ENCODE peak calls at places on chromosomes 1 and 21, in four cellular contexts. One of them, this sample, is unnamed.

GRCh38 chr1:221743416-221744208 is 1.7 kb upstream of the DUSP10 start:
- DNase-seq in pancreas: no peak
- DNase-seq in GM23248: no peak
- DNase-seq in SJSA1: no peak
- DNase-seq in this sample: no peak

GRCh38 chr1:210747112-210747511 is 386.8 kb downstream of the KCNH1 start:
- DNase-seq in pancreas: no peak
- DNase-seq in GM23248: no peak
- DNase-seq in SJSA1: no peak
- DNase-seq in this sample: no peak

GRCh38 chr1:145999321-146000024 is 3.1 kb upstream of the TXNIP start:
- DNase-seq in pancreas: peak; percentile 61
- DNase-seq in GM23248: no peak
- DNase-seq in SJSA1: no peak
- DNase-seq in this sample: no peak

GRCh38 chr1:200415693-200416593 is 6.1 kb upstream of the ZNF281 start:
- DNase-seq in pancreas: peak; percentile 79
- DNase-seq in GM23248: peak; percentile 94
- DNase-seq in SJSA1: peak; percentile 87
- DNase-seq in this sample: no peak

GRCh38 chr1:159921251-159921650 is 4.1 kb downstream of the TAGLN2 start:
- DNase-seq in pancreas: no peak
- DNase-seq in GM23248: peak; percentile 51
- DNase-seq in SJSA1: no peak
- DNase-seq in this sample: no peak

GRCh38 chr1:52032785-52033131 is 852 bp downstream of the KTI12 start:
- DNase-seq in pancreas: peak; percentile 27
- DNase-seq in GM23248: peak; percentile 88
- DNase-seq in SJSA1: peak; percentile 70
- DNase-seq in this sample: no peak

GRCh38 chr1:112074711-112075110 is 85.2 kb upstream of the KCND3 start:
- DNase-seq in pancreas: no peak
- DNase-seq in GM23248: no peak
- DNase-seq in SJSA1: no peak
- DNase-seq in this sample: no peak

GRCh38 chr1:181743878-181744312 is 260.6 kb downstream of the CACNA1E start:
- DNase-seq in pancreas: no peak
- DNase-seq in GM23248: no peak
- DNase-seq in SJSA1: no peak
- DNase-seq in this sample: no peak

GRCh38 chr21:46226920-46227599 is 1.5 kb downstream of the LSS start:
- DNase-seq in pancreas: no peak
- DNase-seq in GM23248: peak; percentile 59
- DNase-seq in SJSA1: no peak
- DNase-seq in this sample: no peak

GRCh38 chr1:244768804-244769203 is 66.7 kb upstream of the COX20 start:
- DNase-seq in pancreas: no peak
- DNase-seq in GM23248: no peak
- DNase-seq in SJSA1: no peak
- DNase-seq in this sample: no peak

GRCh38 chr1:174171078-174171477 is 11.8 kb downstream of the RABGAP1L start:
- DNase-seq in pancreas: no peak
- DNase-seq in GM23248: no peak
- DNase-seq in SJSA1: no peak
- DNase-seq in this sample: no peak

GRCh38 chr1:234988160-234988528 is 140.5 kb downstream of the TOMM20 start:
- DNase-seq in pancreas: no peak
- DNase-seq in GM23248: no peak
- DNase-seq in SJSA1: no peak
- DNase-seq in this sample: no peak

GRCh38 chr1:145871994-145872411 is 13.1 kb upstream of the PIAS3 start:
- DNase-seq in pancreas: no peak
- DNase-seq in GM23248: peak; percentile 75
- DNase-seq in SJSA1: no peak
- DNase-seq in this sample: no peak

GRCh38 chr1:70190180-70190579 is 15.2 kb downstream of the LRRC40 start:
- DNase-seq in pancreas: no peak
- DNase-seq in GM23248: no peak
- DNase-seq in SJSA1: no peak
- DNase-seq in this sample: no peak

GRCh38 chr1:234875953-234876814 is 252.5 kb downstream of the TOMM20 start:
- DNase-seq in pancreas: peak; percentile 33
- DNase-seq in GM23248: peak; percentile 44
- DNase-seq in SJSA1: no peak
- DNase-seq in this sample: no peak

GRCh38 chr1:87739141-87739540 is 410.5 kb downstream of the LMO4 start:
- DNase-seq in pancreas: no peak
- DNase-seq in GM23248: no peak
- DNase-seq in SJSA1: no peak
- DNase-seq in this sample: no peak

GRCh38 chr1:27745466-27745865 is 19.7 kb downstream of the FAM76A start:
- DNase-seq in pancreas: no peak
- DNase-seq in GM23248: no peak
- DNase-seq in SJSA1: no peak
- DNase-seq in this sample: no peak

GRCh38 chr1:25875856-25876692 is 566 bp upstream of the PAQR7 start:
- DNase-seq in pancreas: no peak
- DNase-seq in GM23248: no peak
- DNase-seq in SJSA1: no peak
- DNase-seq in this sample: no peak

GRCh38 chr21:14321042-14321441 is 61.9 kb downstream of the HSPA13 start:
- DNase-seq in pancreas: no peak
- DNase-seq in GM23248: peak; percentile 59
- DNase-seq in SJSA1: no peak
- DNase-seq in this sample: no peak

GRCh38 chr1:27447399-27447798 is 42.6 kb downstream of the WASF2 start:
- DNase-seq in pancreas: no peak
- DNase-seq in GM23248: no peak
- DNase-seq in SJSA1: no peak
- DNase-seq in this sample: no peak

GRCh38 chr1:11638121-11638520 is 16.1 kb downstream of the FBXO2 start:
- DNase-seq in pancreas: no peak
- DNase-seq in GM23248: no peak
- DNase-seq in SJSA1: no peak
- DNase-seq in this sample: no peak
- H3K4me1 ChIP-seq in pancreas: no peaks in the 10 kb centered on the region
- H3K4me1 ChIP-seq in GM23248: no peaks in the 10 kb centered on the region
- H3K4me1 ChIP-seq in SJSA1: no peaks in the 10 kb centered on the region
- H3K4me1 ChIP-seq in this sample: no peaks in the 10 kb centered on the region

GRCh38 chr21:43306391-43306790 is 120.5 kb downstream of the SIK1 start:
- DNase-seq in pancreas: no peak
- DNase-seq in GM23248: no peak
- DNase-seq in SJSA1: no peak
- DNase-seq in this sample: no peak

GRCh38 chr21:43307677-43308070 is 119.3 kb downstream of the SIK1 start:
- DNase-seq in pancreas: no peak
- DNase-seq in GM23248: no peak
- DNase-seq in SJSA1: no peak
- DNase-seq in this sample: no peak

GRCh38 chr21:43306911-43307676 is 119.8 kb downstream of the SIK1 start:
- DNase-seq in pancreas: no peak
- DNase-seq in GM23248: peak; percentile 61
- DNase-seq in SJSA1: peak; percentile 79
- DNase-seq in this sample: no peak

GRCh38 chr21:43308101-43308500 is 118.8 kb downstream of the SIK1 start:
- DNase-seq in pancreas: no peak
- DNase-seq in GM23248: no peak
- DNase-seq in SJSA1: no peak
- DNase-seq in this sample: no peak

GRCh38 chr21:43308511-43309283 is 118.2 kb downstream of the SIK1 start:
- DNase-seq in pancreas: no peak
- DNase-seq in GM23248: no peak
- DNase-seq in SJSA1: no peak
- DNase-seq in this sample: no peak
- H3K4me1 ChIP-seq in pancreas: no peaks in the 10 kb centered on the region
- H3K4me1 ChIP-seq in GM23248: no peaks in the 10 kb centered on the region
- H3K4me1 ChIP-seq in SJSA1: peaks cover 14% of the 10 kb centered on the region
- H3K4me1 ChIP-seq in this sample: peaks cover 5% of the 10 kb centered on the region

DNA sequence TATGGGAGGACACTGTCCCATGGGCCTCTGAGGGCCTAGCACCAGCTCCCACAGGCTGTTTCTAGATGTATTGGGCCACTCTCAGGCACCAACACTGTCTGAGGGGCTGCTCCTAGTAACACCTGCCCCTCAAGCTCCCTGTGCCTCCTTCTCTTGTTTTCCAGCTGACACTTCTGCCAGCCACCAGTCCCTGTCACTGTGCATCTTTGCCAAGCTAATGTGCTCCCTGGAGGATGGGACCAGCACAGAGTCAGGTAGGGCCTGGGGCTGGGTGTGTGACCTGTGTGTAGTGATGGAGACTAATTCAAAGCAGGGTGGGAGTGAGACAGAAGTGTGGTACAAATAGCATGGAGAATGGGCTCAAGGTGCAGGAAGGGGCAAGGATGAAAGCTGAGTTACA is 29.4 kb upstream of the MAGOH start:
- DNase-seq in pancreas: no peak
- DNase-seq in GM23248: no peak
- DNase-seq in SJSA1: no peak
- DNase-seq in this sample: no peak
- H3K4me1 ChIP-seq in pancreas: no peaks in the 10 kb centered on the region
- H3K4me1 ChIP-seq in GM23248: no peaks in the 10 kb centered on the region
- H3K4me1 ChIP-seq in SJSA1: no peaks in the 10 kb centered on the region
- H3K4me1 ChIP-seq in this sample: no peaks in the 10 kb centered on the region

GRCh38 chr1:43995984-43996732 is 4.8 kb downstream of the CCDC24 start:
- DNase-seq in pancreas: no peak
- DNase-seq in GM23248: no peak
- DNase-seq in SJSA1: no peak
- DNase-seq in this sample: no peak
- H3K4me1 ChIP-seq in pancreas: no peaks in the 10 kb centered on the region
- H3K4me1 ChIP-seq in GM23248: peaks cover 5% of the 10 kb centered on the region
- H3K4me1 ChIP-seq in SJSA1: peaks cover 7% of the 10 kb centered on the region
- H3K4me1 ChIP-seq in this sample: peaks cover 2% of the 10 kb centered on the region